ENCODE peak calls at places on chromosomes 4 and X, in eight cellular contexts. T is M059J; E is coronary artery; M is activated CD4-positive, alpha-beta T cell treated with anti-CD3 and anti-CD28 coated beads, Interleukin-2, amount 50 U/mL, for 4 hours; A is NT2/D1; J is left cardiac atrium; K is NCI-H345; I is renal cortical epithelial cell. H is an unnamed sample.

GRCh38 chr4:154559931-154560801 is 2.6 kb upstream of the FGB start:
- DNase-seq in M (no peak), I (peak), T (no peak), K (no peak), E (no peak), J (no peak), A (no peak), H (no peak)

GRCh38 chrX:103197721-103198306 is 17.1 kb upstream of the BEX4 start:
- DNase-seq in E (no peak), I (peak), J (no peak), K (no peak), T (peak), A (no peak), M (no peak), H (no peak)

GRCh38 chr4:152118108-152118507 is 357.3 kb upstream of the GATB start:
- DNase-seq in A (no peak), E (no peak), M (no peak), K (peak), J (no peak), I (no peak), T (no peak), H (no peak)

GRCh38 chr4:138981930-138982390 is 33.6 kb upstream of the NOCT start:
- DNase-seq in M (no peak), E (no peak), J (peak), A (no peak), I (peak), T (peak), K (peak), H (no peak)

GRCh38 chrX:85544609-85545008 is 165.1 kb upstream of the POF1B start:
- DNase-seq in E (no peak), T (no peak), J (no peak), K (no peak), M (no peak), A (no peak), I (no peak), H (no peak)

GRCh38 chr4:39662683-39663082 is 24.0 kb upstream of the SMIM14 start:
- DNase-seq in K (no peak), E (no peak), A (no peak), J (no peak), I (no peak), T (no peak), M (no peak), H (no peak)

GRCh38 chr4:41532880-41533279 is 5.1 kb upstream of the LIMCH1 start:
- DNase-seq in J (no peak), T (no peak), A (no peak), E (no peak), I (no peak), M (no peak), K (no peak), H (no peak)

GRCh38 chrX:355329-356050 is 31.2 kb downstream of the PPP2R3B start:
- DNase-seq in M (no peak), K (no peak), I (no peak), E (no peak), J (no peak), T (no peak), A (no peak), H (no peak)

GRCh38 chr4:2356123-2357069 is 62.0 kb downstream of the ZFYVE28 start:
- DNase-seq in T (no peak), A (no peak), I (no peak), K (no peak), J (no peak), M (no peak), E (peak), H (no peak)

GRCh38 chr4:123749408-123749807 is 352.8 kb downstream of the SPRY1 start:
- DNase-seq in M (no peak), E (no peak), J (peak), I (no peak), K (no peak), A (no peak), T (no peak), H (no peak)

GRCh38 chr4:77538574-77539157 is 67.0 kb upstream of the CXCL13 start:
- DNase-seq in T (peak), I (peak), K (no peak), E (no peak), M (no peak), J (no peak), A (no peak), H (peak)

GRCh38 chrX:63350551-63350950 is 581 bp downstream of the SPIN4 start:
- DNase-seq in E (no peak), I (peak), A (no peak), T (peak), K (peak), M (no peak), J (peak), H (peak)

GRCh38 chrX:51874123-51874522 is 19.3 kb upstream of the MAGED1 start:
- DNase-seq in I (no peak), K (no peak), M (no peak), T (no peak), J (no peak), A (no peak), E (no peak), H (no peak)

GRCh38 chr4:117135634-117136354 is 50.4 kb upstream of the TRAM1L1 start:
- DNase-seq in I (peak), E (no peak), T (no peak), K (no peak), M (no peak), J (no peak), A (no peak), H (no peak)